ENCODE peak calls at places on chromosomes 4 and X, in nine cellular contexts. One of them, this sample, is unnamed.

GRCh38 chr4:155077860-155078259 is 130.6 kb upstream of the NPY2R start:
- DNase-seq in left cardiac atrium: no peak
- DNase-seq in ureter: no peak
- DNase-seq in GM23248: no peak
- DNase-seq in NCI-H146: no peak
- DNase-seq in non-pigmented ciliary epithelial cell: no peak
- DNase-seq in fibroblast of mammary gland: no peak
- DNase-seq in substantia nigra: no peak
- DNase-seq in activated CD4-positive, alpha-beta T cell treated with anti-CD3 and anti-CD28 coated beads, Interleukin-2, amount 50 U/mL, for 4 hours: no peak
- DNase-seq in this sample: no peak

GRCh38 chrX:38260231-38260630 is 39.6 kb upstream of the SRPX start:
- DNase-seq in NCI-H146: peak
- DNase-seq in GM23248: peak
- DNase-seq in fibroblast of mammary gland: peak
- DNase-seq in ureter: no peak
- DNase-seq in left cardiac atrium: no peak
- DNase-seq in non-pigmented ciliary epithelial cell: no peak
- DNase-seq in activated CD4-positive, alpha-beta T cell treated with anti-CD3 and anti-CD28 coated beads, Interleukin-2, amount 50 U/mL, for 4 hours: no peak
- DNase-seq in substantia nigra: no peak
- DNase-seq in this sample: peak

GRCh38 chr4:76504613-76505465 is 69.8 kb downstream of the SHROOM3 start:
- DNase-seq in NCI-H146: peak
- DNase-seq in non-pigmented ciliary epithelial cell: peak
- DNase-seq in GM23248: peak
- DNase-seq in fibroblast of mammary gland: peak
- DNase-seq in left cardiac atrium: no peak
- DNase-seq in activated CD4-positive, alpha-beta T cell treated with anti-CD3 and anti-CD28 coated beads, Interleukin-2, amount 50 U/mL, for 4 hours: no peak
- DNase-seq in substantia nigra: no peak
- DNase-seq in ureter: no peak
- DNase-seq in this sample: peak

GRCh38 chrX:136130931-136131843 is 16.1 kb upstream of the FHL1 start:
- DNase-seq in activated CD4-positive, alpha-beta T cell treated with anti-CD3 and anti-CD28 coated beads, Interleukin-2, amount 50 U/mL, for 4 hours: no peak
- DNase-seq in GM23248: peak
- DNase-seq in fibroblast of mammary gland: peak
- DNase-seq in left cardiac atrium: no peak
- DNase-seq in ureter: no peak
- DNase-seq in non-pigmented ciliary epithelial cell: peak
- DNase-seq in substantia nigra: no peak
- DNase-seq in NCI-H146: no peak
- DNase-seq in this sample: no peak

GRCh38 chr4:65983062-65983461 is 312.8 kb upstream of the EPHA5 start:
- DNase-seq in NCI-H146: no peak
- DNase-seq in left cardiac atrium: no peak
- DNase-seq in fibroblast of mammary gland: peak
- DNase-seq in ureter: no peak
- DNase-seq in substantia nigra: no peak
- DNase-seq in GM23248: no peak
- DNase-seq in activated CD4-positive, alpha-beta T cell treated with anti-CD3 and anti-CD28 coated beads, Interleukin-2, amount 50 U/mL, for 4 hours: no peak
- DNase-seq in non-pigmented ciliary epithelial cell: peak
- DNase-seq in this sample: no peak

GRCh38 chrX:148588649-148589310 is 88.4 kb downstream of the AFF2 start:
- DNase-seq in fibroblast of mammary gland: no peak
- DNase-seq in non-pigmented ciliary epithelial cell: no peak
- DNase-seq in activated CD4-positive, alpha-beta T cell treated with anti-CD3 and anti-CD28 coated beads, Interleukin-2, amount 50 U/mL, for 4 hours: no peak
- DNase-seq in GM23248: peak
- DNase-seq in left cardiac atrium: no peak
- DNase-seq in NCI-H146: no peak
- DNase-seq in ureter: no peak
- DNase-seq in substantia nigra: no peak
- DNase-seq in this sample: no peak

GRCh38 chr4:96729641-96730040 is 889.7 kb downstream of the PDHA2 start:
- DNase-seq in left cardiac atrium: no peak
- DNase-seq in ureter: no peak
- DNase-seq in non-pigmented ciliary epithelial cell: no peak
- DNase-seq in fibroblast of mammary gland: no peak
- DNase-seq in GM23248: no peak
- DNase-seq in NCI-H146: no peak
- DNase-seq in activated CD4-positive, alpha-beta T cell treated with anti-CD3 and anti-CD28 coated beads, Interleukin-2, amount 50 U/mL, for 4 hours: no peak
- DNase-seq in substantia nigra: no peak
- DNase-seq in this sample: no peak

GRCh38 chrX:121308276-121308805 is 260.9 kb downstream of the GLUD2 start:
- DNase-seq in left cardiac atrium: no peak
- DNase-seq in substantia nigra: no peak
- DNase-seq in fibroblast of mammary gland: peak
- DNase-seq in NCI-H146: peak
- DNase-seq in GM23248: peak
- DNase-seq in activated CD4-positive, alpha-beta T cell treated with anti-CD3 and anti-CD28 coated beads, Interleukin-2, amount 50 U/mL, for 4 hours: peak
- DNase-seq in non-pigmented ciliary epithelial cell: peak
- DNase-seq in ureter: peak
- DNase-seq in this sample: peak

GRCh38 chrX:41785685-41786084 is 61.7 kb downstream of the GPR82 start:
- DNase-seq in fibroblast of mammary gland: peak
- DNase-seq in NCI-H146: no peak
- DNase-seq in activated CD4-positive, alpha-beta T cell treated with anti-CD3 and anti-CD28 coated beads, Interleukin-2, amount 50 U/mL, for 4 hours: no peak
- DNase-seq in GM23248: peak
- DNase-seq in non-pigmented ciliary epithelial cell: no peak
- DNase-seq in left cardiac atrium: no peak
- DNase-seq in ureter: no peak
- DNase-seq in substantia nigra: no peak
- DNase-seq in this sample: no peak

GRCh38 chrX:84199688-84200087 is 11.7 kb upstream of the RPS6KA6 start:
- DNase-seq in activated CD4-positive, alpha-beta T cell treated with anti-CD3 and anti-CD28 coated beads, Interleukin-2, amount 50 U/mL, for 4 hours: no peak
- DNase-seq in non-pigmented ciliary epithelial cell: no peak
- DNase-seq in fibroblast of mammary gland: no peak
- DNase-seq in ureter: no peak
- DNase-seq in GM23248: no peak
- DNase-seq in left cardiac atrium: no peak
- DNase-seq in substantia nigra: no peak
- DNase-seq in NCI-H146: no peak
- DNase-seq in this sample: no peak

GRCh38 chr4:81562093-81562492 is 90.4 kb upstream of the RASGEF1B start:
- DNase-seq in GM23248: no peak
- DNase-seq in fibroblast of mammary gland: no peak
- DNase-seq in non-pigmented ciliary epithelial cell: no peak
- DNase-seq in substantia nigra: no peak
- DNase-seq in left cardiac atrium: no peak
- DNase-seq in activated CD4-positive, alpha-beta T cell treated with anti-CD3 and anti-CD28 coated beads, Interleukin-2, amount 50 U/mL, for 4 hours: no peak
- DNase-seq in ureter: no peak
- DNase-seq in NCI-H146: no peak
- DNase-seq in this sample: no peak

GRCh38 chr4:168908093-168908492 is 102.0 kb downstream of the CBR4 start:
- DNase-seq in non-pigmented ciliary epithelial cell: peak
- DNase-seq in GM23248: peak
- DNase-seq in substantia nigra: no peak
- DNase-seq in activated CD4-positive, alpha-beta T cell treated with anti-CD3 and anti-CD28 coated beads, Interleukin-2, amount 50 U/mL, for 4 hours: no peak
- DNase-seq in ureter: no peak
- DNase-seq in left cardiac atrium: no peak
- DNase-seq in fibroblast of mammary gland: peak
- DNase-seq in NCI-H146: no peak
- DNase-seq in this sample: no peak

GRCh38 chr4:121789960-121790829 is 10.9 kb upstream of the EXOSC9 start:
- DNase-seq in left cardiac atrium: no peak
- DNase-seq in non-pigmented ciliary epithelial cell: peak
- DNase-seq in substantia nigra: no peak
- DNase-seq in NCI-H146: no peak
- DNase-seq in GM23248: peak
- DNase-seq in fibroblast of mammary gland: peak
- DNase-seq in ureter: no peak
- DNase-seq in activated CD4-positive, alpha-beta T cell treated with anti-CD3 and anti-CD28 coated beads, Interleukin-2, amount 50 U/mL, for 4 hours: no peak
- DNase-seq in this sample: no peak

GRCh38 chrX:20237864-20238263 is 28.8 kb downstream of the RPS6KA3 start:
- DNase-seq in NCI-H146: no peak
- DNase-seq in fibroblast of mammary gland: peak
- DNase-seq in left cardiac atrium: no peak
- DNase-seq in ureter: no peak
- DNase-seq in GM23248: peak
- DNase-seq in substantia nigra: no peak
- DNase-seq in non-pigmented ciliary epithelial cell: no peak
- DNase-seq in activated CD4-positive, alpha-beta T cell treated with anti-CD3 and anti-CD28 coated beads, Interleukin-2, amount 50 U/mL, for 4 hours: no peak
- DNase-seq in this sample: no peak

This sample was measured in NCI-H2227 treated with DMSO at 0.1 percent for 48 hours.